ENCODE peak calls at places on chromosomes 13 and 19, in six cellular contexts. T, H, C, S, W and Y are unnamed samples. For H3K4me1, the result is how much of the 10 kb centered on the place peaks cover.

GRCh38 chr19:28482221-28482620 is 730.7 kb downstream of the UQCRFS1 start:
- DNase-seq in H (no peak), T (no peak), S (peak), W (no peak), C (no peak), Y (no peak)

GRCh38 chr13:104450006-104450405 is 1383.8 kb upstream of the SLC10A2 start:
- DNase-seq in C (no peak), W (no peak), T (no peak), H (no peak), S (no peak), Y (no peak)

GRCh38 chr13:113142876-113143275 is 15.6 kb upstream of the PROZ start:
- DNase-seq in S (no peak), H (no peak), W (no peak), C (no peak), T (no peak), Y (no peak)

GRCh38 chr19:55389386-55390317 is 3.9 kb downstream of the RPL28 start:
- DNase-seq in T (no peak), W (no peak), H (no peak), C (no peak), S (no peak), Y (no peak)

GRCh38 chr13:30022256-30022655 is 171.8 kb upstream of the UBL3 start:
- DNase-seq in W (no peak), H (no peak), T (no peak), S (no peak), C (no peak), Y (no peak)

GRCh38 chr13:104953588-104953987 is 1581.9 kb downstream of the EFNB2 start:
- DNase-seq in T (no peak), C (no peak), H (no peak), W (no peak), S (no peak), Y (no peak)

GRCh38 chr19:13100871-13101589 is 1.6 kb downstream of the LYL1 start:
- DNase-seq in C (peak), T (no peak), W (no peak), H (no peak), S (peak), Y (no peak)

GRCh38 chr19:498591-498950 is 2.3 kb downstream of the MADCAM1 start:
- DNase-seq in W (no peak), C (no peak), H (no peak), S (no peak), T (no peak), Y (no peak)

GRCh38 chr13:53126803-53127202 is 98.2 kb downstream of the OLFM4 start:
- DNase-seq in H (no peak), C (no peak), W (no peak), S (no peak), T (no peak), Y (no peak)

GRCh38 chr13:97274782-97275252 is 52.7 kb downstream of the MBNL2 start:
- DNase-seq in H (no peak), C (no peak), S (no peak), W (no peak), T (no peak), Y (no peak)

GRCh38 chr19:56917998-56918397 is 77.5 kb upstream of the PEG3 start:
- DNase-seq in H (no peak), T (no peak), C (no peak), S (no peak), W (no peak), Y (peak)

GRCh38 chr13:102399791-102400618 is 1.8 kb downstream of the FGF14 start:
- DNase-seq in C (no peak), H (no peak), W (peak), T (peak), S (peak), Y (no peak)

GRCh38 chr13:101706651-101707050 is 254.2 kb downstream of the ITGBL1 start:
- DNase-seq in H (no peak), W (no peak), S (peak), C (no peak), T (no peak), Y (peak)

GRCh38 chr13:114249062-114249461 is 14.4 kb downstream of the CDC16 start:
- DNase-seq in S (no peak), H (no peak), C (no peak), T (no peak), W (no peak), Y (no peak)

GRCh38 chr13:51477149-51477548 is 24.3 kb upstream of the INTS6 start:
- DNase-seq in H (no peak), W (no peak), T (no peak), C (no peak), S (no peak), Y (no peak)

GRCh38 chr19:31783592-31783991 is 434.4 kb upstream of the TSHZ3 start:
- DNase-seq in C (no peak), W (no peak), H (no peak), S (no peak), T (peak), Y (peak)

GRCh38 chr19:10006335-10006708 is 4.0 kb downstream of the COL5A3 start:
- DNase-seq in T (no peak), S (no peak), W (no peak), C (peak), H (no peak), Y (no peak)

GRCh38 chr13:109162248-109163051 is 533.0 kb downstream of the MYO16 start:
- DNase-seq in T (no peak), S (no peak), W (no peak), H (no peak), C (no peak), Y (no peak)

GRCh38 chr13:19601749-19602725 is 31.4 kb upstream of the MPHOSPH8 start:
- DNase-seq in S (peak), C (no peak), T (peak), W (peak), H (no peak), Y (peak)

GRCh38 chr13:46756977-46757376 is 40.0 kb downstream of the ESD start:
- DNase-seq in S (no peak), H (no peak), C (no peak), T (no peak), W (no peak), Y (no peak)

GRCh38 chr13:72970956-72971355 is 87.8 kb upstream of the KLF5 start:
- DNase-seq in H (no peak), S (peak), W (no peak), C (no peak), T (no peak), Y (no peak)

GRCh38 chr19:45473366-45474190 is 5.8 kb downstream of the FOSB start:
- DNase-seq in S (peak), C (no peak), T (peak), W (no peak), H (no peak), Y (no peak)

GRCh38 chr13:32629313-32629712 is 43.1 kb downstream of the PDS5B start:
- DNase-seq in H (no peak), S (no peak), C (no peak), T (no peak), W (no peak), Y (no peak)

GRCh38 chr19:6683971-6684370 is 14.0 kb upstream of the TNFSF14 start:
- DNase-seq in C (no peak), H (no peak), S (no peak), W (no peak), T (no peak), Y (no peak)

GRCh38 chr13:63190742-63191141 is 1775.1 kb upstream of the PCDH20 start:
- DNase-seq in S (peak), C (no peak), H (no peak), W (no peak), T (no peak), Y (no peak)

GRCh38 chr13:25462301-25463125 is 90.7 kb downstream of the ATP8A2 start:
- DNase-seq in T (no peak), C (no peak), H (no peak), W (no peak), S (peak), Y (no peak)

GRCh38 chr19:58569943-58570670 is 3.0 kb downstream of the MZF1 start:
- DNase-seq in T (no peak), C (peak), S (no peak), W (no peak), H (no peak), Y (no peak)

GRCh38 chr13:61592489-61592888 is 176.8 kb upstream of the PCDH20 start:
- DNase-seq in H (no peak), W (no peak), C (no peak), S (peak), T (no peak), Y (no peak)

GRCh38 chr13:79482271-79482970 is 1.5 kb downstream of the NDFIP2 start:
- DNase-seq in T (no peak), H (no peak), W (no peak), C (no peak), S (no peak), Y (no peak)

GRCh38 chr19:52453324-52454094 is at the start of gene ZNF578:
- DNase-seq in W (peak), T (no peak), H (peak), S (peak), C (peak), Y (peak)

GRCh38 chr19:2636897-2637683 is 65.4 kb downstream of the GNG7 start:
- DNase-seq in C (no peak), S (peak), H (no peak), T (peak), W (peak), Y (peak)
- H3K4me1 ChIP-seq in C (under half), S (under half), H (under half), T (under half), W (under half), Y (under half)

GRCh38 chr13:27018230-27018875 is 153.3 kb downstream of the USP12 start:
- DNase-seq in W (no peak), T (no peak), C (no peak), S (no peak), H (no peak), Y (no peak)
- H3K27ac ChIP-seq in W (no peak), T (no peak), C (no peak), S (no peak), H (no peak), Y (no peak)

DNA sequence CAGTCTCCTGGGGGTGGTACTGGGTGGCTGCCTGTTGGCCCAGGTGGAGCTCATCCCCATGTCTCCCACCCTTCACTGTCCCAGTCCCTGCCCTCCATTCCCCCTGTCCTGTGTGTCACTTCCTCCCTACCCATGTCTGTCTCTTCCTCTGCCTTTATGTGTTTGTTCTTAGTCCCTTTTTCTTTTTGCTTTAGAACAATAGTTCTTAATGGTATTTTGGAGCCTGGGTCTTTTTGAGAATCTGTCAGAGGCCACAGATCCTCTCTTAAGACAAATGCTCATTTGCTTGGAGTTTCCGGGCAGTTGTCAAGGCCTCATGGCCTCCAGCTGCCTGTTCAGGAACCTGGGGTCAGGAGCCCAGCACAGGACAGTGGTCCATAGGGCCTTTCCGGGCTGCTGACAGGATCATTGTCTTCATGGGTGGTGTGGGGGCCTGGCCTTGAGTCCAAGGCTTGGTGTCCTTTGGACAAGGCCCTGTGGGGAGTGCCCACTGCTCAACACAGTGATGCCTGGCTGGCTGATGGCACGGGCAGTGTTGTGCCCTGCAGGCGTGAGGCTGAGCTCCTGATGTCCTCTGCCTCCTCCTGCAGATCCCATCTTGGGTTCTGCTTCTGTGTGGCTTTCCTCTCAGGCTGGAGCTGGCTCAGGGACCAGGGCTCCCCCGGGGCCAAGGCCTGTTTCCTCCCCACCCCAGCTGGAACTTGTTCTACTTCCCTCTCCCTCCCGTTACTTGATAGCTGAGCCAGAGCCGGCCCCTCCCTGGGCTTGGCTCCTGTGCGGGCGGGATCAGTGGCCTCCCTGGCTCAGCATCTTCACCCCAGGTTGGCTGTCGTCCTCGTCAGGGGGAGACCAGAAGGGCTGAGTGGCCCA is 3.5 kb downstream of the EGLN2 start:
- DNase-seq in W (no peak), T (no peak), H (no peak), S (no peak), C (peak), Y (no peak)
- H3K4me3 ChIP-seq in W (peak), T (no peak), H (peak), S (no peak), C (peak), Y (no peak)

GRCh38 chr19:39408392-39409206 is 2.0 kb downstream of the ZFP36 start:
- DNase-seq in W (no peak), S (no peak), T (peak), C (no peak), H (no peak), Y (no peak)
- H3K4me1 ChIP-seq in W (under half), S (under half), T (under half), C (under half), H (under half), Y (under half)

DNA sequence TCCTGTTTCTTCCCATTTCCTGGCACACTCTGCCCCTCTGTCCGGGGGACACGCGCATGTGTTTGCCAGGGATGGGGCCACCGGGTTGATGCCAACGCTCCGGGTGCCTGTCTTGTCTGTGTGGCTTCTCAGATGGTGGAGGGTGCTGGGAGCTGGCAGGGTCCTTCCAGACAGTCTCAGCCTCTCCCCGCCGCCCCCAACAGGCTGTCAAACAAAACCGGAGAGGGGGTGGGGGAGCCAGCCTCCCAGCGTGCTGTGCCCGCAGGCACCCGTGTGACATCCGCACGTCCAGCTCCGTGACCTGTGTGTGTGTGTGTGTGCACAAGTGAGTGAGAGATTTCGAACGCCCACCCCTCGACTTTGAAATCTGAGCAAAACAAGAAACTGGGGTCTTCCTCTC is 10.6 kb upstream of the EHD2 start:
- DNase-seq in H (no peak), T (no peak), W (no peak), C (no peak), S (no peak), Y (no peak)
- H3K27ac ChIP-seq in H (no peak), T (no peak), W (no peak), C (no peak), S (no peak), Y (no peak)

GRCh38 chr19:7924241-7924640 is 1.7 kb downstream of the CTXN1 start:
- DNase-seq in T (no peak), C (no peak), W (no peak), H (no peak), S (no peak), Y (no peak)

GRCh38 chr19:7924651-7925170 is 1.2 kb downstream of the CTXN1 start:
- DNase-seq in H (no peak), C (no peak), S (no peak), T (peak), W (peak), Y (no peak)

GRCh38 chr19:7926727-7927604 is 1.0 kb upstream of the CTXN1 start:
- DNase-seq in H (no peak), T (no peak), W (peak), C (no peak), S (no peak), Y (no peak)

GRCh38 chr19:7926021-7926726 is at the start of gene CTXN1:
- DNase-seq in T (peak), W (peak), S (peak), H (no peak), C (peak), Y (peak)

DNA sequence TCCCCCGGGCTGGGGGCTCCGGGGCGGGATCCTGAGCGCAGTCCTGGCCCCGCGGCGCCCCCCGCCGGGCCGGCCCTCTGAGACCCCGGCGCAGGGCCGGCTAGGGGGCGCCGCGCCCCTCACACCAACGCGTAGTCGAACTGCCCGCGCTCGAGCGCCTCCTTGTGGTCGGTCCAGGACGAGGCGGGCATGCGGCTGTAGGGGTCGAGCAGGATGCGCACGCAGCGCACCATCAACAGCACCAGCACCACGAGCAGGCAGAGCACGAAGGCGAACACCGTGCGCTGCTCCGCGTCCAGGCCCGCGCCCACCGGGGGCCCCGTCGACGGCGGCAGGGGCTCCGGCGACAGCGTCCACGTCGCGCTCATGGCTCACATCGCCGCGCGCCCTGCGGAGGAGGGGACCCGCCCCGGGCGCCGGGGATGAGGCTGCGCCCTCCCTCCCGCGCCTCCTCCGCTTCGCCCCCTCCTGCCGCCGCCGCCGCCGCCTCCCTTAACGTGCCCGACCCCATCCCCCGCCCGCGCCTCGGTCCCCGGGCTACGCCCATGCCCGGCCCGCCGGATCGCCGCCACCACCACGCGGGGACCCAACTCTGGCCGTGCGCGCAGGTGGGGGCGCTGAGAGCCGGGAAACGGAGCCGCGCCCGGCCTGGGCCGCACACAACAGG is 631 bp downstream of the CTXN1 start:
- DNase-seq in W (peak), C (peak), T (peak), S (peak), H (no peak), Y (peak)
- H3K4me3 ChIP-seq in W (peak), C (peak), T (peak), S (peak), H (peak), Y (peak)

GRCh38 chr13:98945863-98946605 is 31.8 kb downstream of the DOCK9 start:
- DNase-seq in W (no peak), H (no peak), S (peak), T (no peak), C (no peak), Y (no peak)
- H3K4me1 ChIP-seq in W (under half), H (under half), S (under half), T (under half), C (under half), Y (under half)

DNA sequence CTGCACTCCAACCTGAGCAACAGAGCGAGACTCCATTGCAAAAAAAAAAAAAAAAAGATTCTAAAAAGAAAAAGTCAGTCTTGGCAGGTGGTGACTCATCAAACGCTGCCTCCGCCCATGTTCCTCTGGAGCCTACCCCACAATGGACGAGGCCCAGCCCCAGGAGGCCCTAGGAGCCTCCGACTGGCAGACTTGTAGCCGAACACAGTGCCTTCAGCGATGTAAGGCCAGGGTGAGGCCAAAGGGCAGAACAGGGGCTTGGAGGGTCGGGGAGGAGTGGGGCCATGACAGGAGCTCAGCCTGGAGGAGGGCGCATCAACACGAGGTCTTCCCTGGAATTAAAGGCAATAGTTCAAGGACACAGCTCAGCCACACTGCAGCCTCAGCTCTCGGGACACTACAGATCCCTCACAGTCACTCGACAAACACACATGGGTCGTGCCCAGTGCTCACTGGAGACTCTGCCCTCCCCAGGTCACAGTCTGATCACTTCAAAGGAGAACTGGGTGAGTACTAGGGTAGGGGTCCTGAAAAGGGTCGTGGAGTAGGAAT is 5.1 kb downstream of the USE1 start:
- DNase-seq in T (no peak), C (no peak), S (no peak), H (no peak), W (no peak), Y (no peak)
- H3K27ac ChIP-seq in T (no peak), C (peak), S (no peak), H (no peak), W (no peak), Y (no peak)

DNA sequence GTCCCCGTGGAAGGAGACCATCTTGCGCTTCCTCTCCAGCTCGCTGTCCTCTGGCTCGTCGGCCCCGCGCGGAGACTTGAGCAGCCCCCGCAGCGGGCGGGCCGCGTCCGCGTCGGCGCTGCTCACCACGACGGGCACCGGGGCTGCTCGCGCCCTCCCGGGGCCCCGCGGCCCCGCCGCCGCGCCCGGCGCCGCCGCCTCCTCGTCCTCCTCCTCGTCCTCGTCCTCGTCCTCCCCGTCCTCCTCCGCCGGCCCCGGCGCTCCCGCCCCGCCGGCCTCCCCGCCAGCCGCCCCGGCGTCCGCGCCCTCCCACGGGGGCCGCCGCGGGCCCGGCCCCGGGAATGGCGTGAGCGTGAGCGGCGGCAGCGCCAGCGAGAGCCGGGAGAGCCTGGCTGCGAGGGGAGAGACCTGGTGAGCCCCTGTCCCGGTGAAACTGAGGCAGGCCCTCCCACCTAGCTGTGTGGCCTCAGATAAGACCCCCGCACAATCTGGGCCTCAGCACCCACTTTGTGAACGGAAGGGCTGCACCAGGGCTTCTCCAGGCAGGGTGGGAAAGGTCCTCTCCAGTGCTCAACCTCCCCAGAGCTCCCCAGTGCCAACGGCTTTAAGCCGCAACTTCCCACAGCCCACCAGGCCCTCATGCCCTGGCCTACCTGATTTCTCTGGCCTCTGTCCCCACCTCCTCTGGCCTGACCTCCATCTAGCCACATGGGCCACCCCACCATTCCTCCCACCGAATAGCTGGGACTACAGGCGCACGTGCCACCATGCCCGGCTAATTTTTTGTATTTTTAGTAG is 17.7 kb downstream of the LMTK3 start:
- DNase-seq in W (no peak), C (no peak), S (no peak), H (no peak), T (no peak), Y (no peak)
- H3K4me3 ChIP-seq in W (peak), C (peak), S (peak), H (peak), T (peak), Y (no peak)